ENCODE peak calls at places on chromosomes 1 and 21, in ten cellular contexts. V, T, A, P, U, Q, R, L, O and J are unnamed samples.

GRCh38 chr1:108646661-108647269 is 14.1 kb downstream of the HENMT1 start:
- DNase-seq in V (peak; percentile 89), T (peak; percentile 66), A (no peak), P (peak; percentile 60), U (peak; percentile 83), Q (peak; percentile 69), R (peak; percentile 42), L (peak; percentile 95), O (peak; percentile 63), J (peak; percentile 63)

GRCh38 chr1:15453773-15454172 is 2.8 kb upstream of the CELA2A start:
- DNase-seq in V (no peak), T (no peak), A (no peak), P (no peak), U (no peak), Q (peak; percentile 28), R (no peak), L (no peak), O (no peak), J (no peak)

GRCh38 chr1:12617901-12618660 is at the start of gene DHRS3:
- DNase-seq in V (peak; percentile 85), T (peak; percentile 91), A (no peak), P (peak; percentile 84), U (peak; percentile 72), Q (peak; percentile 86), R (peak; percentile 96), L (peak; percentile 87), O (peak; percentile 90), J (peak; percentile 98)

GRCh38 chr1:17370618-17371017 is 1.4 kb upstream of the PADI6 start:
- DNase-seq in V (no peak), T (no peak), A (no peak), P (no peak), U (no peak), Q (no peak), R (peak; percentile 32), L (no peak), O (peak; percentile 61), J (peak; percentile 70)

GRCh38 chr1:54407957-54408700 is 1.9 kb upstream of the SSBP3 start:
- DNase-seq in V (no peak), T (peak; percentile 80), A (peak; percentile 50), P (no peak), U (peak; percentile 90), Q (peak; percentile 91), R (peak; percentile 90), L (no peak), O (peak; percentile 92), J (peak; percentile 87)

GRCh38 chr21:45049725-45050359 is 24.5 kb upstream of the ADARB1 start:
- DNase-seq in V (no peak), T (no peak), A (no peak), P (no peak), U (peak; percentile 33), Q (no peak), R (no peak), L (no peak), O (no peak), J (no peak)

GRCh38 chr1:108000620-108001105 is 35.7 kb upstream of the VAV3 start:
- DNase-seq in V (no peak), T (peak; percentile 74), A (no peak), P (peak; percentile 64), U (peak; percentile 89), Q (peak; percentile 83), R (peak; percentile 72), L (no peak), O (peak; percentile 22), J (peak; percentile 53)

GRCh38 chr21:42227909-42228708 is 9.2 kb downstream of the ABCG1 start:
- DNase-seq in V (peak; percentile 95), T (peak; percentile 84), A (no peak), P (peak; percentile 86), U (peak; percentile 96), Q (peak; percentile 66), R (peak; percentile 95), L (peak; percentile 93), O (peak; percentile 96), J (peak; percentile 95)

GRCh38 chr1:3672231-3672970 is 20.1 kb downstream of the TP73 start:
- DNase-seq in V (no peak), T (no peak), A (no peak), P (no peak), U (no peak), Q (no peak), R (no peak), L (peak; percentile 41), O (no peak), J (no peak)

GRCh38 chr1:100443739-100444571 is 91.6 kb downstream of the CDC14A start:
- DNase-seq in V (no peak), T (peak; percentile 75), A (no peak), P (no peak), U (peak; percentile 50), Q (peak; percentile 90), R (no peak), L (no peak), O (no peak), J (no peak)

GRCh38 chr1:45568421-45568820 is 15.4 kb upstream of the NASP start:
- DNase-seq in V (no peak), T (no peak), A (no peak), P (no peak), U (no peak), Q (no peak), R (no peak), L (no peak), O (no peak), J (peak; percentile 36)

GRCh38 chr1:98792123-98792522 is 130.6 kb downstream of the SNX7 start:
- DNase-seq in V (no peak), T (peak; percentile 40), A (no peak), P (no peak), U (peak; percentile 31), Q (peak; percentile 30), R (peak; percentile 1), L (no peak), O (no peak), J (no peak)

GRCh38 chr1:172674831-172675613 is 16.1 kb downstream of the FASLG start:
- DNase-seq in V (no peak), T (peak; percentile 83), A (no peak), P (no peak), U (no peak), Q (peak; percentile 44), R (no peak), L (no peak), O (no peak), J (no peak)

GRCh38 chr1:112465122-112465521 is 43.6 kb upstream of the WNT2B start:
- DNase-seq in V (no peak), T (peak; percentile 39), A (no peak), P (no peak), U (peak; percentile 56), Q (peak; percentile 61), R (peak; percentile 52), L (no peak), O (peak; percentile 37), J (peak; percentile 56)

DNA sequence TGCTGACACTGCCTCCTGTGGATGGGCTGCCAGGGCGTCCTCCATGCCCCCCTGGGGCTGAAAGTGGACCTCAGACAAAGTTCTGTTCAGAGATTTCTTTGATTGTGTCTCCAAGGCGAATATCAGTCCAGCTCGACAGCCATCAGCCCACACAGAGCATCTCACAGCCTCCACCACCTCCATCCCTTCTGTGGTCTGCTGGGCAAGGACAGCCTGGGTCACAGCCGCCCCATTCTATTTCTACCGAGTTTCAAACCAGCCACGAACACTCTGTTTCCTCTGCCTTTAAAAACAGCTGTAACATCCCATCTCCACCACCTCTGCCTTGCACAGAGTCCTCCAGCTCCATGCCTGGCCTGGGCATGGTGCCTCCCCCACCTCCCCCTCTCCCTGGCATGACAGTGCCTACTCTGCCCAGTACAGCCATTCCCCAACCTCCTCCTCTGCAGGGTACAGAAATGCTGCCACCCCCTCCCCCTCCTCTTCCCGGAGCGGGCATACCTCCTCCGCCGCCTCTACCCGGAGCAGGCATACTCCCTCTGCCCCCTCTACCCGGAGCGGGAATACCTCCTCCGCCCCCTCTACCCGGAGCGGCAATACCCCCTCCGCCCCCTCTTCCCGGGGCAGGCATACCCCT is 115.5 kb downstream of the FMN2 start:
- DNase-seq in V (no peak), T (no peak), A (no peak), P (no peak), U (no peak), Q (no peak), R (no peak), L (no peak), O (no peak), J (no peak)
- TF ChIP-seq CTCF in V (no peak), T (no peak), A (no peak), P (no peak), U (no peak), Q (no peak), R (no peak), L (no peak), O (no peak), J (no peak)

GRCh38 chr1:39080884-39081265 is 54.7 kb downstream of the NDUFS5 start:
- DNase-seq in V (no peak), T (no peak), A (no peak), P (no peak), U (no peak), Q (no peak), R (no peak), L (no peak), O (no peak), J (no peak)
- H3K4me3 ChIP-seq in V (peak overlapping the region; percentile 45), T (peak overlapping the region; percentile 49), A (peak overlapping the region; percentile 47), P (peak overlapping the region; percentile 57), U (peak overlapping the region; percentile 55), Q (no peak overlapping the region), R (peak overlapping the region; percentile 13), L (peak overlapping the region; percentile 55), O (no peak overlapping the region), J (no peak overlapping the region)

GRCh38 chr1:11364170-11364569 is 91.2 kb downstream of the UBIAD1 start:
- DNase-seq in V (peak; percentile 14), T (no peak), A (no peak), P (peak; percentile 29), U (no peak), Q (no peak), R (no peak), L (no peak), O (no peak), J (peak; percentile 27)
- TF ChIP-seq CTCF in V (peak; percentile 10), T (no peak), A (peak; percentile 84), P (no peak), U (no peak), Q (no peak), R (peak; percentile 32), L (peak; percentile 35), O (peak; percentile 35), J (peak; percentile 44)

DNA sequence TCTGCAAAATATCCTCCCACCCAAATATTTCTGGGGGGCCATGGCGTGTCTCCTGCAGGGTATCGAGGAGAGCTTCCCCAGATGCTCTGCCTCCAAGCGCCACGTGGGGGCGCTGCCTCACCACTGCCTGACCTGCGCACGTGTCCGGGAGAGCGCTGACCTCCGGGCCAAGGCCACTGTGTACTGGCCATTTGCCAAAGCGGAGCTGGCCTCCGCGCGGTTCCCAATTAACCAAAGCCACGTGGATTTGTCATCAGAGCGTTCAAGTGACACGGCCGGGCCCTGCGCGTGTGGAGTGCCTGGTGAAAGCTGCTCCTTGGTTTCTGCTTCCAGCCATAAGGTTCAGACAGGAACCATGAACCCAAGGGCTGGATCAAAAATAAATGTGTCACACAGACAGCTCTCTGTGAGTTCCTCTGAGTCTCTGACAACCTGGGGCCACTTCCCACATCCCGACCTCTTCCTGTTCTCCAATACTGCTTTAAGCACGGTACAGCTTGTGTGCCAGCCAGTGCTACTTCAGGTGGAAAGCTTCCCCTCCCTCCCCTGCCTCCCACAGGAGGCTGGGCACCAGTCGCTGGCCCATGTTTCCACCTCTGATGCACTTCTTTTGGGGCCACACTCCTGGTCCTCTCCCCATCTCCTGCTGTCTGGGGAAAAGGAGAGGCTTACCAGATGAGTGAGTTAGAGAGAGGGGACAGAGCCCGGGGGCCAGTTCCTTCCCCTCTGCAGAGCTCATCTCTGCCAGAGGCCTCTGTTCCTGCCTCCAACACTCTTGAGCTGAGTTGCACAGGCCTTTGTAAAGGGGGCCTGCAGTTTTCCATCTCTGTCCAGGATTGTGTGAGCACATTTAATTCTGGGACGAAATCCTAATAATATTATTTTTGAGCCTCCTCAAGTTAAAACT is 26.1 kb downstream of the ZP4 start:
- DNase-seq in V (peak; percentile 53), T (peak; percentile 1), A (peak; percentile 15), P (peak; percentile 78), U (peak; percentile 7), Q (peak; percentile 25), R (peak; percentile 31), L (peak; percentile 76), O (peak; percentile 12), J (peak; percentile 32)
- H3K4me3 ChIP-seq in V (no peak overlapping the region), T (no peak overlapping the region), A (no peak overlapping the region), P (no peak overlapping the region), U (no peak overlapping the region), Q (no peak overlapping the region), R (no peak overlapping the region), L (no peak overlapping the region), O (peak overlapping the region; percentile 24), J (peak overlapping the region; percentile 35)